ENCODE peak calls at places on chromosome 21, in seven cellular contexts. R, K, D, C, O, U and P are unnamed samples.

GRCh38 chr21:24829397-24829796 is 777.9 kb downstream of the MRPL39 start:
- DNase-seq in D (no peak), O (no peak), C (no peak), R (no peak), U (no peak), K (peak; percentile 8), P (no peak)

GRCh38 chr21:32257952-32258785 is 20.7 kb downstream of the MIS18A start:
- DNase-seq in O (no peak), C (peak; percentile 75), U (peak; percentile 84), K (peak; percentile 81), R (peak; percentile 67), D (peak; percentile 65), P (no peak)

GRCh38 chr21:25891596-25891995 is 156.8 kb downstream of the GABPA start:
- DNase-seq in C (no peak), U (no peak), K (no peak), O (no peak), R (no peak), D (no peak), P (no peak)

GRCh38 chr21:33198346-33199135 is 31.2 kb upstream of the IFNAR2 start:
- DNase-seq in D (no peak), K (no peak), U (no peak), O (no peak), C (peak; percentile 84), R (peak; percentile 80), P (no peak)

GRCh38 chr21:32687946-32688345 is 39.9 kb downstream of the SYNJ1 start:
- DNase-seq in D (no peak), K (no peak), R (no peak), O (no peak), C (no peak), U (peak; percentile 13), P (no peak)

GRCh38 chr21:17803536-17803935 is 15.6 kb downstream of the C21orf91 start:
- DNase-seq in D (no peak), K (no peak), U (no peak), O (no peak), C (no peak), R (no peak), P (no peak)

GRCh38 chr21:46206163-46207005 is 22.1 kb upstream of the SPATC1L start:
- DNase-seq in U (no peak), K (no peak), D (no peak), R (no peak), C (no peak), O (peak; percentile 66), P (no peak)

GRCh38 chr21:15062566-15062965 is 2.2 kb downstream of the NRIP1 start:
- DNase-seq in U (peak; percentile 20), D (no peak), C (no peak), O (no peak), R (no peak), K (no peak), P (no peak)

GRCh38 chr21:37808261-37808660 is 108.0 kb downstream of the KCNJ6 start:
- DNase-seq in K (no peak), C (no peak), R (no peak), D (no peak), U (no peak), O (no peak), P (no peak)

GRCh38 chr21:44354775-44355771 is 1.7 kb downstream of the TRPM2 start:
- DNase-seq in D (no peak), U (no peak), O (no peak), K (no peak), R (no peak), C (no peak), P (no peak)

GRCh38 chr21:32940079-32941014 is 85.4 kb upstream of the OLIG2 start:
- DNase-seq in D (no peak), C (no peak), K (peak; percentile 28), U (peak; percentile 75), O (no peak), R (peak; percentile 40), P (peak; percentile 43)

GRCh38 chr21:14401217-14401616 is 18.3 kb upstream of the HSPA13 start:
- DNase-seq in U (peak; percentile 17), D (no peak), C (no peak), K (no peak), R (no peak), O (no peak), P (no peak)

DNA sequence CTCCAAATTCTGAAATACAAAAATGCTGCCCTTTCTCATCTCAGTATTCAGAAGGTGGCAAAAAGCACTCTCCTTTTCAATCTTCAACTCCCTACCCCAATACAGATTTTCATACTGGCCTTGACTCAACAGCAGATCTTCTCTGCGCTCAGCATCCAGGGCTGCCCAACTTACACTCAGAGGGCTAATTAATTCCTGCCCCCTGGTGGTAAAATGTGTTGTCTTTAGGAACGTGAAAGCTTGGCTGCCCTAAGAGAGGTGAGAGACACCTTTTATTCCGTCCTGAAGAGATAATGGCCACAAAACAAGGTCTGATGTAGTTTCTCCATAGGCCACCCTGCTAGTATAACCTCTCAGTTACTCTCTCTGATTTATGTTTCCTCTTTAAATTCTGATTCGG is 25.0 kb downstream of the KRTAP24-1 start:
- DNase-seq in C (no peak), D (no peak), K (peak; percentile 10), R (no peak), O (no peak), U (peak; percentile 48), P (no peak)
- TF ChIP-seq CTCF in C (no peak), D (no peak), K (peak; percentile 47), R (peak; percentile 35), O (no peak), U (peak; percentile 41), P (no peak)

GRCh38 chr21:42190492-42190875 is 28.5 kb upstream of the ABCG1 start:
- DNase-seq in O (no peak), K (no peak), D (no peak), U (no peak), C (peak; percentile 26), R (no peak), P (no peak)
- H3K4me1 ChIP-seq in O (peaks cover 63% of the 10 kb centered on the region), K (peaks cover 2% of the 10 kb centered on the region), D (no peaks in the 10 kb centered on the region), U (no peaks in the 10 kb centered on the region), C (peaks cover 14% of the 10 kb centered on the region), R (peaks cover 16% of the 10 kb centered on the region), P (peaks cover 5% of the 10 kb centered on the region)

GRCh38 chr21:42758721-42759593 is 105.5 kb downstream of the PDE9A start:
- DNase-seq in D (no peak), U (peak; percentile 16), K (no peak), R (no peak), O (peak; percentile 56), C (no peak), P (no peak)
- H3K4me3 ChIP-seq in D (no peak overlapping the region), U (no peak overlapping the region), K (no peak overlapping the region), R (no peak overlapping the region), O (no peak overlapping the region), C (no peak overlapping the region), P (no peak overlapping the region)

GRCh38 chr21:42654179-42654912 is 925 bp downstream of the PDE9A start:
- DNase-seq in K (peak; percentile 79), R (no peak), U (no peak), O (peak; percentile 77), C (no peak), D (no peak), P (peak; percentile 40)

GRCh38 chr21:42651515-42652401 is 1.7 kb upstream of the PDE9A start:
- DNase-seq in D (no peak), O (peak; percentile 76), C (no peak), R (no peak), U (no peak), K (no peak), P (peak; percentile 85)

GRCh38 chr21:42650441-42651421 is 2.7 kb upstream of the PDE9A start:
- DNase-seq in O (peak; percentile 61), K (no peak), D (no peak), R (no peak), C (no peak), U (no peak), P (no peak)

GRCh38 chr21:42653492-42654061 is at the start of gene PDE9A:
- DNase-seq in K (peak; percentile 90), R (no peak), C (no peak), O (peak; percentile 76), D (peak; percentile 41), U (no peak), P (peak; percentile 66)

GRCh38 chr21:42652527-42653491 is 612 bp upstream of the PDE9A start:
- DNase-seq in O (peak; percentile 85), D (peak; percentile 56), K (peak; percentile 98), U (no peak), R (peak; percentile 63), C (peak; percentile 76), P (peak; percentile 74)
- TF ChIP-seq CTCF in O (peak; percentile 50), D (peak; percentile 19), K (peak; percentile 35), U (peak; percentile 59), R (peak; percentile 72), C (peak; percentile 25), P (no peak)

GRCh38 chr21:38989745-38990423 is 184.2 kb downstream of the ETS2 start:
- DNase-seq in D (peak; percentile 64), C (no peak), O (no peak), R (peak; percentile 43), U (no peak), K (peak; percentile 77), P (no peak)

GRCh38 chr21:38987551-38988210 is 182.0 kb downstream of the ETS2 start:
- DNase-seq in R (no peak), K (no peak), D (no peak), O (no peak), U (no peak), C (no peak), P (no peak)

GRCh38 chr21:38988211-38989096 is 182.7 kb downstream of the ETS2 start:
- DNase-seq in O (no peak), U (no peak), D (no peak), R (no peak), K (no peak), C (no peak), P (no peak)

GRCh38 chr21:38990424-38990794 is 184.7 kb downstream of the ETS2 start:
- DNase-seq in R (no peak), K (peak; percentile 49), C (no peak), D (no peak), U (no peak), O (no peak), P (no peak)

GRCh38 chr21:38989097-38989744 is 183.5 kb downstream of the ETS2 start:
- DNase-seq in D (no peak), R (no peak), O (no peak), K (no peak), U (no peak), C (no peak), P (no peak)
- H3K4me1 ChIP-seq in D (peaks cover 22% of the 10 kb centered on the region), R (peaks cover 100% of the 10 kb centered on the region), O (peaks cover 90% of the 10 kb centered on the region), K (peaks cover 96% of the 10 kb centered on the region), U (peaks cover 10% of the 10 kb centered on the region), C (peaks cover 94% of the 10 kb centered on the region), P (peaks cover 22% of the 10 kb centered on the region)